ENCODE peak calls at places on chromosomes 7 and 10, in four cellular contexts. One of them, this sample, is unnamed.

GRCh38 chr10:71584461-71584860 is 135.1 kb downstream of the C10orf105 start:
- DNase-seq in ovary: no peak
- DNase-seq in H54: no peak
- DNase-seq in spleen: no peak
- DNase-seq in this sample: no peak

GRCh38 chr7:5001911-5002310 is 42.9 kb upstream of the MMD2 start:
- DNase-seq in H54: no peak
- DNase-seq in spleen: no peak
- DNase-seq in ovary: no peak
- DNase-seq in this sample: peak; percentile 53

GRCh38 chr10:25226775-25227682 is 52.2 kb downstream of the GPR158 start:
- DNase-seq in H54: peak; percentile 1
- DNase-seq in ovary: no peak
- DNase-seq in spleen: no peak
- DNase-seq in this sample: no peak

GRCh38 chr10:5040010-5040635 is 36.5 kb upstream of the AKR1C2 start:
- DNase-seq in spleen: no peak
- DNase-seq in H54: no peak
- DNase-seq in ovary: no peak
- DNase-seq in this sample: peak; percentile 55

GRCh38 chr10:14782691-14783363 is 8.1 kb upstream of the FAM107B start:
- DNase-seq in H54: peak; percentile 66
- DNase-seq in ovary: no peak
- DNase-seq in spleen: no peak
- DNase-seq in this sample: peak; percentile 87

GRCh38 chr7:73678862-73679261 is 4.4 kb downstream of the DNAJC30 start:
- DNase-seq in ovary: no peak
- DNase-seq in H54: no peak
- DNase-seq in spleen: no peak
- DNase-seq in this sample: no peak

GRCh38 chr10:28991326-28991725 is 297.5 kb upstream of the LYZL1 start:
- DNase-seq in spleen: no peak
- DNase-seq in H54: peak; percentile 32
- DNase-seq in ovary: no peak
- DNase-seq in this sample: peak; percentile 75

GRCh38 chr7:25148772-25149575 is 23.9 kb upstream of the CYCS start:
- DNase-seq in H54: no peak
- DNase-seq in ovary: no peak
- DNase-seq in spleen: no peak
- DNase-seq in this sample: no peak

GRCh38 chr7:43729214-43729923 is at the start of gene COA1:
- DNase-seq in spleen: peak; percentile 95
- DNase-seq in H54: peak; percentile 91
- DNase-seq in ovary: peak; percentile 82
- DNase-seq in this sample: peak; percentile 94

GRCh38 chr7:144866189-144866588 is 30.3 kb upstream of the TPK1 start:
- DNase-seq in spleen: no peak
- DNase-seq in H54: no peak
- DNase-seq in ovary: no peak
- DNase-seq in this sample: no peak

GRCh38 chr7:116197355-116197754 is 13.0 kb upstream of the TES start:
- DNase-seq in H54: no peak
- DNase-seq in ovary: no peak
- DNase-seq in spleen: no peak
- DNase-seq in this sample: no peak

GRCh38 chr10:79608505-79609375 is 2.0 kb upstream of the SFTPA1 start:
- DNase-seq in spleen: no peak
- DNase-seq in ovary: no peak
- DNase-seq in H54: no peak
- DNase-seq in this sample: peak; percentile 89

GRCh38 chr10:72099054-72099921 is 10.9 kb upstream of the SPOCK2 start:
- DNase-seq in spleen: no peak
- DNase-seq in ovary: no peak
- DNase-seq in H54: no peak
- DNase-seq in this sample: peak; percentile 50

GRCh38 chr7:2199956-2200583 is 32.7 kb downstream of the MAD1L1 start:
- DNase-seq in spleen: peak; percentile 74
- DNase-seq in H54: no peak
- DNase-seq in ovary: no peak
- DNase-seq in this sample: no peak

GRCh38 chr7:137538361-137538762 is 194.8 kb upstream of the PTN start:
- DNase-seq in spleen: no peak
- DNase-seq in ovary: no peak
- DNase-seq in H54: no peak
- DNase-seq in this sample: no peak

GRCh38 chr7:82729172-82730030 is 285.8 kb upstream of the CACNA2D1 start:
- DNase-seq in spleen: no peak
- DNase-seq in ovary: no peak
- DNase-seq in H54: no peak
- DNase-seq in this sample: no peak

GRCh38 chr7:157513162-157513621 is 176.4 kb downstream of the DNAJB6 start:
- DNase-seq in ovary: no peak
- DNase-seq in spleen: no peak
- DNase-seq in H54: no peak
- DNase-seq in this sample: no peak

GRCh38 chr7:70384891-70385290 is 747.1 kb upstream of the GALNT17 start:
- DNase-seq in H54: peak; percentile 25
- DNase-seq in ovary: no peak
- DNase-seq in spleen: no peak
- DNase-seq in this sample: no peak

GRCh38 chr7:50660040-50660829 is 95.0 kb upstream of the DDC start:
- DNase-seq in spleen: peak; percentile 93
- DNase-seq in ovary: no peak
- DNase-seq in H54: no peak
- DNase-seq in this sample: no peak

GRCh38 chr7:32928785-32929184 is 28.5 kb upstream of the FKBP9 start:
- DNase-seq in ovary: no peak
- DNase-seq in spleen: no peak
- DNase-seq in H54: no peak
- DNase-seq in this sample: no peak

GRCh38 chr7:69365588-69366241 is 232.6 kb upstream of the AUTS2 start:
- DNase-seq in ovary: no peak
- DNase-seq in spleen: no peak
- DNase-seq in H54: no peak
- DNase-seq in this sample: no peak

GRCh38 chr7:67636363-67637355 is 640.0 kb downstream of the TYW1 start:
- DNase-seq in H54: no peak
- DNase-seq in spleen: no peak
- DNase-seq in ovary: no peak
- DNase-seq in this sample: no peak

GRCh38 chr7:12647364-12648219 is 39.8 kb upstream of the ARL4A start:
- DNase-seq in H54: peak; percentile 50
- DNase-seq in spleen: no peak
- DNase-seq in ovary: no peak
- DNase-seq in this sample: no peak

GRCh38 chr7:73869011-73869785 is 8.2 kb downstream of the TMEM270 start:
- DNase-seq in spleen: no peak
- DNase-seq in H54: no peak
- DNase-seq in ovary: no peak
- DNase-seq in this sample: no peak

GRCh38 chr7:31077484-31078362 is 25.6 kb downstream of the ADCYAP1R1 start:
- DNase-seq in spleen: no peak
- DNase-seq in H54: no peak
- DNase-seq in ovary: no peak
- DNase-seq in this sample: no peak

GRCh38 chr7:102306916-102307677 is 20.4 kb downstream of the SH2B2 start:
- DNase-seq in spleen: peak; percentile 95
- DNase-seq in H54: no peak
- DNase-seq in ovary: no peak
- DNase-seq in this sample: no peak

DNA sequence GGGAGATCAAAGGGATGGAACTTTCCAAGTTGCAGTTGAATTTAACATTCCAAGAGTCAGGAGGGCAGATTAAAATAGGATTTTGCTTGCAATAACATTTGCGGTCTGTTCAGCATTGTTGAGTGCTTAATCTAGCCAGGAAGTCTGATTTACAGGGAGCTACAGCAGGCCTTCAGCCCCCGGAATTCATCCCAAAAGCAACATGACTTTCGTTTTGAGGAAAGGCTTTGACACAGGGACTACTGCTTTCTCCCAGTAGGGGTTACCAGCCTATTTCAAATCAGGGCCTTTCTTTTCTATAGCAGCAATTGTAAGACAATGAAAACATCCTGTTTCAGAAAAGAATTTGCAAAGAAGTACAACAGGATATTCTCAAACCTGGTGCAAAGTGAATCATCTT is 279.7 kb upstream of the PITRM1 start:
- DNase-seq in H54: peak; percentile 7
- DNase-seq in spleen: no peak
- DNase-seq in ovary: no peak
- DNase-seq in this sample: no peak
- TF ChIP-seq POLR2A in H54: no peak
- TF ChIP-seq POLR2A in spleen: no peak
- TF ChIP-seq POLR2A in ovary: no peak
- TF ChIP-seq POLR2A in this sample: no peak

GRCh38 chr7:105637755-105638154 is 56.5 kb upstream of the EFCAB10 start:
- DNase-seq in ovary: no peak
- DNase-seq in spleen: no peak
- DNase-seq in H54: no peak
- DNase-seq in this sample: no peak

GRCh38 chr7:105638324-105638723 is 57.0 kb upstream of the EFCAB10 start:
- DNase-seq in ovary: no peak
- DNase-seq in spleen: no peak
- DNase-seq in H54: no peak
- DNase-seq in this sample: no peak

GRCh38 chr7:105639677-105640493 is 58.6 kb upstream of the EFCAB10 start:
- DNase-seq in ovary: no peak
- DNase-seq in H54: no peak
- DNase-seq in spleen: no peak
- DNase-seq in this sample: no peak

GRCh38 chr7:105636982-105637381 is 55.7 kb upstream of the EFCAB10 start:
- DNase-seq in spleen: no peak
- DNase-seq in H54: no peak
- DNase-seq in ovary: no peak
- DNase-seq in this sample: no peak

GRCh38 chr7:105638942-105639495 is 57.7 kb upstream of the EFCAB10 start:
- DNase-seq in spleen: no peak
- DNase-seq in H54: no peak
- DNase-seq in ovary: no peak
- DNase-seq in this sample: no peak
- TF ChIP-seq POLR2A in spleen: no peak
- TF ChIP-seq POLR2A in H54: no peak
- TF ChIP-seq POLR2A in ovary: no peak
- TF ChIP-seq POLR2A in this sample: no peak

GRCh38 chr10:132394201-132394811 is 2.7 kb upstream of the PWWP2B start:
- DNase-seq in H54: no peak
- DNase-seq in spleen: peak; percentile 81
- DNase-seq in ovary: no peak
- DNase-seq in this sample: no peak

GRCh38 chr10:132397036-132397541 is at the start of gene PWWP2B:
- DNase-seq in spleen: peak; percentile 94
- DNase-seq in ovary: peak; percentile 55
- DNase-seq in H54: no peak
- DNase-seq in this sample: no peak

GRCh38 chr10:132396495-132397035 is 435 bp upstream of the PWWP2B start:
- DNase-seq in H54: no peak
- DNase-seq in spleen: peak; percentile 96
- DNase-seq in ovary: peak; percentile 68
- DNase-seq in this sample: no peak

GRCh38 chr10:132394936-132395703 is 1.9 kb upstream of the PWWP2B start:
- DNase-seq in H54: no peak
- DNase-seq in spleen: peak; percentile 82
- DNase-seq in ovary: no peak
- DNase-seq in this sample: no peak

GRCh38 chr10:132395704-132396494 is 1.1 kb upstream of the PWWP2B start:
- DNase-seq in ovary: peak; percentile 89
- DNase-seq in spleen: peak; percentile 95
- DNase-seq in H54: no peak
- DNase-seq in this sample: no peak
- TF ChIP-seq POLR2A in ovary: peak; percentile 66
- TF ChIP-seq POLR2A in spleen: no peak
- TF ChIP-seq POLR2A in H54: no peak
- TF ChIP-seq POLR2A in this sample: no peak

GRCh38 chr10:126502481-126502880 is 114.2 kb upstream of the ADAM12 start:
- DNase-seq in spleen: no peak
- DNase-seq in ovary: no peak
- DNase-seq in H54: no peak
- DNase-seq in this sample: no peak
- TF ChIP-seq POLR2A in spleen: no peak
- TF ChIP-seq POLR2A in ovary: no peak
- TF ChIP-seq POLR2A in H54: no peak
- TF ChIP-seq POLR2A in this sample: no peak

GRCh38 chr7:133081605-133082389 is at the start of gene CHCHD3:
- DNase-seq in spleen: peak; percentile 98
- DNase-seq in H54: peak; percentile 95
- DNase-seq in ovary: peak; percentile 96
- DNase-seq in this sample: peak; percentile 99
- TF ChIP-seq POLR2A in spleen: no peak
- TF ChIP-seq POLR2A in H54: peak; percentile 85
- TF ChIP-seq POLR2A in ovary: peak; percentile 26
- TF ChIP-seq POLR2A in this sample: peak; percentile 46

DNA sequence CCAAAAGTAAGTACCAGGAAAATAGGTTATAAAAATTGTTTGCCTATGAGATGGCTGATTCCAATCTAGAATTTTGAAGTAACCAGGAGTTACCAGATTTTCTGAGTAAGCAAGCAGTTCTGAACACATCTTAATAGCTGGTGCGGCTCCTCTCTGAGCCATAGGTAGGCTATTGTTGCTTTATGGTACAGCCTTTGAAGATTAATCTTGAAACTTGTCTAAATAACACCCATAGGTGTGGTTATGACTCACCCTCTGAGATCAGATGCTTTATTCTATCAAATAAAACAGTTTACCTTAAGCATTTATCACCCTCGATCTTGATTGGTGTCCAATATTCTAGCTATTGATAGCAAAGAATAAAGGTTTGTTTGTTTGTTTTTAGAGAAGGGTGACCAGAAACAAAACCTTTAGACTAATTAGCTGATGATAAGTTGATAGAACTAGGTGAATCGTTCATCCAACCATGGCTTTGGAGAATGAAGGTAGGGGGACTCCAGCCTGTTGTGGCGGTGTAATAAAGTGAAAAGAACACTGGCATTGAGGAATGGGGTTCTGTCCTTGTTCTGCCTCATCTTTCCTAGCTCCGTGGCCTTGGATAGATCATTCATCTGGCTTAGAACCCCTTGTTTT is 72.2 kb downstream of the VTI1A start:
- DNase-seq in spleen: no peak
- DNase-seq in H54: no peak
- DNase-seq in ovary: no peak
- DNase-seq in this sample: no peak
- TF ChIP-seq POLR2A in spleen: no peak
- TF ChIP-seq POLR2A in H54: no peak
- TF ChIP-seq POLR2A in ovary: no peak
- TF ChIP-seq POLR2A in this sample: no peak

This sample was measured in esophagus muscularis mucosa.